ENCODE peak calls at places on chromosomes 11 and 22, in five cellular contexts. One of them, this sample, is unnamed. For H3K36me3, H3K27me3 and H3K9me3, the result is how much of the 10 kb centered on the place peaks cover.

GRCh38 chr11:94469416-94469815 is 24.2 kb downstream of the MRE11 start:
- DNase-seq in heart left ventricle: no peak
- DNase-seq in prostate gland: no peak
- DNase-seq in tibial nerve: no peak
- DNase-seq in neuronal stem cell: no peak
- DNase-seq in this sample: no peak

GRCh38 chr22:32531955-32532818 is 57.6 kb downstream of the FBXO7 start:
- DNase-seq in heart left ventricle: peak
- DNase-seq in prostate gland: no peak
- DNase-seq in tibial nerve: no peak
- DNase-seq in neuronal stem cell: peak
- DNase-seq in this sample: peak

GRCh38 chr11:110529043-110529442 is 99.3 kb downstream of the FDX1 start:
- DNase-seq in heart left ventricle: no peak
- DNase-seq in prostate gland: no peak
- DNase-seq in tibial nerve: no peak
- DNase-seq in neuronal stem cell: no peak
- DNase-seq in this sample: no peak

GRCh38 chr11:36500315-36500721 is 9.8 kb downstream of the TRAF6 start:
- DNase-seq in heart left ventricle: peak
- DNase-seq in prostate gland: no peak
- DNase-seq in tibial nerve: no peak
- DNase-seq in neuronal stem cell: peak
- DNase-seq in this sample: no peak

GRCh38 chr22:32378703-32379272 is 21.1 kb downstream of the RFPL3 start:
- DNase-seq in heart left ventricle: no peak
- DNase-seq in prostate gland: no peak
- DNase-seq in tibial nerve: no peak
- DNase-seq in neuronal stem cell: peak
- DNase-seq in this sample: no peak

GRCh38 chr11:19597876-19598275 is 114.8 kb upstream of the NAV2 start:
- DNase-seq in heart left ventricle: no peak
- DNase-seq in prostate gland: no peak
- DNase-seq in tibial nerve: no peak
- DNase-seq in neuronal stem cell: no peak
- DNase-seq in this sample: no peak

GRCh38 chr11:119729581-119730346 is 764 bp upstream of the NECTIN1 start:
- DNase-seq in heart left ventricle: peak
- DNase-seq in prostate gland: peak
- DNase-seq in tibial nerve: peak
- DNase-seq in neuronal stem cell: peak
- DNase-seq in this sample: peak

GRCh38 chr11:29119691-29120328 is 897.0 kb downstream of the KCNA4 start:
- DNase-seq in heart left ventricle: no peak
- DNase-seq in prostate gland: no peak
- DNase-seq in tibial nerve: no peak
- DNase-seq in neuronal stem cell: no peak
- DNase-seq in this sample: no peak

GRCh38 chr22:31944700-31945477 is 554 bp downstream of the YWHAH start:
- DNase-seq in heart left ventricle: peak
- DNase-seq in prostate gland: peak
- DNase-seq in tibial nerve: no peak
- DNase-seq in neuronal stem cell: peak
- DNase-seq in this sample: peak

GRCh38 chr11:3803726-3804510 is 4.4 kb upstream of the PGAP2 start:
- DNase-seq in heart left ventricle: no peak
- DNase-seq in prostate gland: no peak
- DNase-seq in tibial nerve: no peak
- DNase-seq in neuronal stem cell: no peak
- DNase-seq in this sample: peak

GRCh38 chr11:43521471-43521870 is 159.1 kb upstream of the HSD17B12 start:
- DNase-seq in heart left ventricle: no peak
- DNase-seq in prostate gland: no peak
- DNase-seq in tibial nerve: no peak
- DNase-seq in neuronal stem cell: no peak
- DNase-seq in this sample: no peak

GRCh38 chr11:65499713-65500261 is 942 bp downstream of the MALAT1 start:
- DNase-seq in heart left ventricle: no peak
- DNase-seq in prostate gland: no peak
- DNase-seq in tibial nerve: no peak
- DNase-seq in neuronal stem cell: no peak
- DNase-seq in this sample: no peak

GRCh38 chr11:65501530-65502273 is 2.9 kb downstream of the MALAT1 start:
- DNase-seq in heart left ventricle: no peak
- DNase-seq in prostate gland: no peak
- DNase-seq in tibial nerve: no peak
- DNase-seq in neuronal stem cell: no peak
- DNase-seq in this sample: no peak

GRCh38 chr11:65500262-65501004 is 1.6 kb downstream of the MALAT1 start:
- DNase-seq in heart left ventricle: no peak
- DNase-seq in prostate gland: no peak
- DNase-seq in tibial nerve: peak
- DNase-seq in neuronal stem cell: no peak
- DNase-seq in this sample: peak

GRCh38 chr11:65502274-65502851 is 3.5 kb downstream of the MALAT1 start:
- DNase-seq in heart left ventricle: no peak
- DNase-seq in prostate gland: no peak
- DNase-seq in tibial nerve: no peak
- DNase-seq in neuronal stem cell: no peak
- DNase-seq in this sample: no peak

DNA sequence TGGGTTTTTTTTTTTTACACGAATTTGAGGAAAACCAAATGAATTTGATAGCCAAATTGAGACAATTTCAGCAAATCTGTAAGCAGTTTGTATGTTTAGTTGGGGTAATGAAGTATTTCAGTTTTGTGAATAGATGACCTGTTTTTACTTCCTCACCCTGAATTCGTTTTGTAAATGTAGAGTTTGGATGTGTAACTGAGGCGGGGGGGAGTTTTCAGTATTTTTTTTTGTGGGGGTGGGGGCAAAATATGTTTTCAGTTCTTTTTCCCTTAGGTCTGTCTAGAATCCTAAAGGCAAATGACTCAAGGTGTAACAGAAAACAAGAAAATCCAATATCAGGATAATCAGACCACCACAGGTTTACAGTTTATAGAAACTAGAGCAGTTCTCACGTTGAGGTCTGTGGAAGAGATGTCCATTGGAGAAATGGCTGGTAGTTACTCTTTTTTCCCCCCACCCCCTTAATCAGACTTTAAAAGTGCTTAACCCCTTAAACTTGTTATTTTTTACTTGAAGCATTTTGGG is 2.2 kb downstream of the MALAT1 start:
- DNase-seq in heart left ventricle: no peak
- DNase-seq in prostate gland: no peak
- DNase-seq in tibial nerve: no peak
- DNase-seq in neuronal stem cell: no peak
- DNase-seq in this sample: no peak
- H3K36me3 ChIP-seq in heart left ventricle: under half
- H3K36me3 ChIP-seq in prostate gland: under half
- H3K36me3 ChIP-seq in tibial nerve: under half
- H3K36me3 ChIP-seq in neuronal stem cell: half or more
- H3K36me3 ChIP-seq in this sample: half or more

DNA sequence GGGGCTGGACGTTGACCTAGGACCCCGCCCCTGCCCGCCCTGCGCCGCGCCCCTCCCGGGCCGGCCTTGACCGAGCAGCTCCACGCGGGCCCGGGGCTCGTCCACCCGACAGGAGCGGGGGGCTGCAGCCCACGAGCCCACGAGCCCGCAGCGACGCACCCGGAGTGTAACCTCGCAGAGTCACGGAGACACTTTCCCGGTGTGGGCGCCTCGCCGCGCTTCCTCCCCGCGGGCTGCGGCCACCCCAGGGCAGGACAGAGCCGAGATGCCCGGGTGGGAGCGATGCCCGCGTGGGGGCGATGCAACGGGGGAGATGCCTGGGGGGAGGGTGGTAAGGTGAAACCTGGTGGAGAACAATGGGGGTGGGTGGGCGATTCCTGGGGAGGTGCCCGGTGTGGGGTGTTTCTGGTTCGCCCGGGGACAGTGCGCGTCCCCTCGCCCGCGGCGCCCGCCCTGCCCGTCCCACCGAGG is 4.9 kb upstream of the ZBED4 start:
- DNase-seq in heart left ventricle: peak
- DNase-seq in prostate gland: no peak
- DNase-seq in tibial nerve: no peak
- DNase-seq in neuronal stem cell: no peak
- DNase-seq in this sample: no peak
- H3K27me3 ChIP-seq in heart left ventricle: under half
- H3K27me3 ChIP-seq in prostate gland: under half
- H3K27me3 ChIP-seq in tibial nerve: under half
- H3K27me3 ChIP-seq in neuronal stem cell: half or more
- H3K27me3 ChIP-seq in this sample: under half

GRCh38 chr11:55847453-55847852 is 8.9 kb downstream of the OR5D16 start:
- DNase-seq in heart left ventricle: no peak
- DNase-seq in prostate gland: no peak
- DNase-seq in tibial nerve: no peak
- DNase-seq in neuronal stem cell: no peak
- DNase-seq in this sample: no peak
- H3K9me3 ChIP-seq in heart left ventricle: under half
- H3K9me3 ChIP-seq in prostate gland: under half
- H3K9me3 ChIP-seq in tibial nerve: under half
- H3K9me3 ChIP-seq in neuronal stem cell: under half
- H3K9me3 ChIP-seq in this sample: under half

GRCh38 chr11:67283490-67283963 is 5.6 kb upstream of the ANKRD13D start:
- DNase-seq in heart left ventricle: peak
- DNase-seq in prostate gland: no peak
- DNase-seq in tibial nerve: no peak
- DNase-seq in neuronal stem cell: no peak
- DNase-seq in this sample: no peak

GRCh38 chr11:67280791-67281551 is 8.1 kb upstream of the ANKRD13D start:
- DNase-seq in heart left ventricle: peak
- DNase-seq in prostate gland: no peak
- DNase-seq in tibial nerve: no peak
- DNase-seq in neuronal stem cell: no peak
- DNase-seq in this sample: peak

GRCh38 chr11:67281552-67282150 is 7.5 kb upstream of the ANKRD13D start:
- DNase-seq in heart left ventricle: peak
- DNase-seq in prostate gland: no peak
- DNase-seq in tibial nerve: no peak
- DNase-seq in neuronal stem cell: no peak
- DNase-seq in this sample: peak

GRCh38 chr11:67282876-67283371 is 6.2 kb upstream of the ANKRD13D start:
- DNase-seq in heart left ventricle: peak
- DNase-seq in prostate gland: no peak
- DNase-seq in tibial nerve: no peak
- DNase-seq in neuronal stem cell: no peak
- DNase-seq in this sample: no peak

DNA sequence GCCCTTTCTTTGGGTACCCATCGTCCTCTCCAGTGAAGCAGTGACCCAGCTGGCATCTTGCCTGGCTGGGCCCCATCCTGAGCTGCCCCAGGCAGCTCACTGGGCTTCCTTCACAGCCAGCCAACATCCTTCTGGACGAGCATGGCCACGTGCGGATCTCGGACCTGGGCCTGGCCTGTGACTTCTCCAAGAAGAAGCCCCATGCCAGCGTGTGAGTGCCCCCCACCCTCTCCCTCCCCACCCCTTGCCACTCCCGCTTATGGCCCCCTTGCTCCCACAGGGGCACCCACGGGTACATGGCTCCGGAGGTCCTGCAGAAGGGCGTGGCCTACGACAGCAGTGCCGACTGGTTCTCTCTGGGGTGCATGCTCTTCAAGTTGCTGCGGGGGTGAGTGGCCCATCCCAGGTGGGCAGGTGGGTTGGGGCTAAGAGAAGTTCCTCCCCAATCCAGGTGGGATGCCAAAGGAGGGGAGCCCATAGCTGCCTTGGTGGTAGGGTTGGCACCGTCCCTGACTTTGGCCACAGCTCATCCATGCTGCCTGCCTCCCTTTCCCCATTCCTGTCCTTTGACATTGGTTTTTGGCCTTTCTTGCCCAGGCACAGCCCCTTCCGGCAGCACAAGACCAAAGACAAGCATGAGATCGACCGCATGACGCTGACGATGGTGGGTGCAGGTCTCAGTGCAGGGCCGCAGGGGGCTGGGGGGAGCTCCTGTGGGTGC is 6.8 kb upstream of the ANKRD13D start:
- DNase-seq in heart left ventricle: peak
- DNase-seq in prostate gland: no peak
- DNase-seq in tibial nerve: no peak
- DNase-seq in neuronal stem cell: no peak
- DNase-seq in this sample: no peak
- H3K36me3 ChIP-seq in heart left ventricle: under half
- H3K36me3 ChIP-seq in prostate gland: under half
- H3K36me3 ChIP-seq in tibial nerve: under half
- H3K36me3 ChIP-seq in neuronal stem cell: half or more
- H3K36me3 ChIP-seq in this sample: half or more

GRCh38 chr11:60310407-60310998 is 16.6 kb upstream of the MS4A6E start:
- DNase-seq in heart left ventricle: peak
- DNase-seq in prostate gland: no peak
- DNase-seq in tibial nerve: peak
- DNase-seq in neuronal stem cell: no peak
- DNase-seq in this sample: peak
- H3K27me3 ChIP-seq in heart left ventricle: under half
- H3K27me3 ChIP-seq in prostate gland: under half
- H3K27me3 ChIP-seq in tibial nerve: under half
- H3K27me3 ChIP-seq in neuronal stem cell: under half
- H3K27me3 ChIP-seq in this sample: under half

GRCh38 chr11:73496134-73496533 is 101.8 kb downstream of the FAM168A start:
- DNase-seq in heart left ventricle: no peak
- DNase-seq in prostate gland: no peak
- DNase-seq in tibial nerve: no peak
- DNase-seq in neuronal stem cell: no peak
- DNase-seq in this sample: no peak
- H3K9me3 ChIP-seq in heart left ventricle: under half
- H3K9me3 ChIP-seq in prostate gland: under half
- H3K9me3 ChIP-seq in tibial nerve: under half
- H3K9me3 ChIP-seq in neuronal stem cell: under half
- H3K9me3 ChIP-seq in this sample: under half

DNA sequence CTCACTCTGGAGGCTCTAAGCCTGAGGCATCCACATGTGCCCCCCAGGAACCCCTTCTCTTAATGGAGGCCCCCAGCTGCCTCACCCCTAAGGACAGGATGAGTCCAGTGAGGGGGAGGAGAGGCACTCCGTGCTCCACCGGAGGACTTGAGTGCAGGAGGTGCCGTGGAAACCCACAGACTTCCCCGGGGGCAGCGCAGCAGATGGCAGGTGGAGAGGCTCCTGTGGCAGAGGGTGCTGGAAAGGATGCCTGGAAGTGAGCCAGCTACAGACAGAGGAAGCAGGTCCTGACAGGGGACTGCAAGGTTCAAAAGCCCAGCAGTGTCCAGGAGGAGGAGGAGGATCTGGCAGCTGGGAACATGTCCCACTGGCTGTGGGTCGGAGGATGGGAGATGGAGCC is 1384.0 kb downstream of the TBC1D22A start:
- DNase-seq in heart left ventricle: no peak
- DNase-seq in prostate gland: no peak
- DNase-seq in tibial nerve: no peak
- DNase-seq in neuronal stem cell: no peak
- DNase-seq in this sample: no peak
- H3K36me3 ChIP-seq in heart left ventricle: under half
- H3K36me3 ChIP-seq in prostate gland: under half
- H3K36me3 ChIP-seq in tibial nerve: under half
- H3K36me3 ChIP-seq in neuronal stem cell: under half
- H3K36me3 ChIP-seq in this sample: under half

This sample was measured in tibial artery.